ENCODE peak calls at places on chromosomes 11 and 22, in six cellular contexts. One of them, this sample, is unnamed.

GRCh38 chr11:57071829-57072228 is 83.1 kb downstream of the OR5AK2 start:
- DNase-seq in IMR-90: peak; percentile 37
- DNase-seq in A549: peak; percentile 63
- DNase-seq in right lobe of liver: no peak
- DNase-seq in spleen: no peak
- DNase-seq in lower leg skin: peak; percentile 21
- DNase-seq in this sample: no peak

GRCh38 chr22:31846161-31847115 is 92.6 kb downstream of the DEPDC5 start:
- DNase-seq in IMR-90: peak; percentile 96
- DNase-seq in A549: peak; percentile 20
- DNase-seq in right lobe of liver: no peak
- DNase-seq in spleen: no peak
- DNase-seq in lower leg skin: no peak
- DNase-seq in this sample: peak; percentile 33

GRCh38 chr11:122516686-122517085 is 138.8 kb upstream of the UBASH3B start:
- DNase-seq in IMR-90: no peak
- DNase-seq in A549: no peak
- DNase-seq in right lobe of liver: no peak
- DNase-seq in spleen: no peak
- DNase-seq in lower leg skin: no peak
- DNase-seq in this sample: no peak

GRCh38 chr11:4881860-4882500 is at the start of gene OR51T1:
- DNase-seq in IMR-90: peak; percentile 40
- DNase-seq in A549: no peak
- DNase-seq in right lobe of liver: no peak
- DNase-seq in spleen: no peak
- DNase-seq in lower leg skin: no peak
- DNase-seq in this sample: no peak

GRCh38 chr22:18979957-18980356 is 43.9 kb upstream of the PRODH start:
- DNase-seq in IMR-90: no peak
- DNase-seq in A549: no peak
- DNase-seq in right lobe of liver: peak; percentile 82
- DNase-seq in spleen: peak; percentile 8
- DNase-seq in lower leg skin: no peak
- DNase-seq in this sample: no peak

GRCh38 chr11:112652786-112653390 is 308.3 kb upstream of the NCAM1 start:
- DNase-seq in IMR-90: peak; percentile 10
- DNase-seq in A549: no peak
- DNase-seq in right lobe of liver: no peak
- DNase-seq in spleen: no peak
- DNase-seq in lower leg skin: no peak
- DNase-seq in this sample: no peak

GRCh38 chr11:8652140-8652539 is 30.3 kb downstream of the TRIM66 start:
- DNase-seq in IMR-90: peak; percentile 99
- DNase-seq in A549: peak; percentile 55
- DNase-seq in right lobe of liver: no peak
- DNase-seq in spleen: no peak
- DNase-seq in lower leg skin: peak; percentile 35
- DNase-seq in this sample: no peak

GRCh38 chr11:13834463-13834862 is 128.1 kb upstream of the SPON1 start:
- DNase-seq in IMR-90: no peak
- DNase-seq in A549: peak; percentile 4
- DNase-seq in right lobe of liver: no peak
- DNase-seq in spleen: no peak
- DNase-seq in lower leg skin: no peak
- DNase-seq in this sample: no peak

GRCh38 chr11:5362017-5362625 is 10.8 kb downstream of the OR51B6 start:
- DNase-seq in IMR-90: peak; percentile 71
- DNase-seq in A549: no peak
- DNase-seq in right lobe of liver: no peak
- DNase-seq in spleen: no peak
- DNase-seq in lower leg skin: no peak
- DNase-seq in this sample: no peak

GRCh38 chr11:103806130-103806900 is 230.1 kb upstream of the DDI1 start:
- DNase-seq in IMR-90: peak; percentile 93
- DNase-seq in A549: peak; percentile 59
- DNase-seq in right lobe of liver: no peak
- DNase-seq in spleen: no peak
- DNase-seq in lower leg skin: peak; percentile 40
- DNase-seq in this sample: no peak

GRCh38 chr11:43467958-43468357 is 109.2 kb downstream of the TTC17 start:
- DNase-seq in IMR-90: no peak
- DNase-seq in A549: peak; percentile 19
- DNase-seq in right lobe of liver: no peak
- DNase-seq in spleen: no peak
- DNase-seq in lower leg skin: no peak
- DNase-seq in this sample: no peak

GRCh38 chr11:46330154-46330886 is 16.9 kb upstream of the DGKZ start:
- DNase-seq in IMR-90: no peak
- DNase-seq in A549: no peak
- DNase-seq in right lobe of liver: no peak
- DNase-seq in spleen: no peak
- DNase-seq in lower leg skin: no peak
- DNase-seq in this sample: no peak

GRCh38 chr11:64021742-64022067 is 14.0 kb upstream of the FLRT1 start:
- DNase-seq in IMR-90: no peak
- DNase-seq in A549: no peak
- DNase-seq in right lobe of liver: no peak
- DNase-seq in spleen: no peak
- DNase-seq in lower leg skin: no peak
- DNase-seq in this sample: no peak

GRCh38 chr11:73236879-73237278 is 18.8 kb downstream of the P2RY2 start:
- DNase-seq in IMR-90: peak; percentile 18
- DNase-seq in A549: peak; percentile 63
- DNase-seq in right lobe of liver: no peak
- DNase-seq in spleen: peak; percentile 78
- DNase-seq in lower leg skin: no peak
- DNase-seq in this sample: peak; percentile 52

GRCh38 chr22:47127441-47127871 is 365.0 kb downstream of the TBC1D22A start:
- DNase-seq in IMR-90: no peak
- DNase-seq in A549: no peak
- DNase-seq in right lobe of liver: no peak
- DNase-seq in spleen: peak; percentile 42
- DNase-seq in lower leg skin: no peak
- DNase-seq in this sample: no peak

GRCh38 chr11:66012371-66012945 is 650 bp downstream of the CST6 start:
- DNase-seq in IMR-90: no peak
- DNase-seq in A549: no peak
- DNase-seq in right lobe of liver: no peak
- DNase-seq in spleen: no peak
- DNase-seq in lower leg skin: no peak
- DNase-seq in this sample: no peak

GRCh38 chr22:44419429-44419828 is 78.6 kb downstream of the RTL6 start:
- DNase-seq in IMR-90: peak; percentile 40
- DNase-seq in A549: no peak
- DNase-seq in right lobe of liver: no peak
- DNase-seq in spleen: no peak
- DNase-seq in lower leg skin: no peak
- DNase-seq in this sample: no peak

GRCh38 chr22:25183959-25184619 is 15.6 kb upstream of the CRYBB3 start:
- DNase-seq in IMR-90: no peak
- DNase-seq in A549: no peak
- DNase-seq in right lobe of liver: peak; percentile 87
- DNase-seq in spleen: no peak
- DNase-seq in lower leg skin: no peak
- DNase-seq in this sample: no peak

GRCh38 chr11:33893711-33894401 is 2.0 kb upstream of the LMO2 start:
- DNase-seq in IMR-90: no peak
- DNase-seq in A549: no peak
- DNase-seq in right lobe of liver: no peak
- DNase-seq in spleen: peak; percentile 85
- DNase-seq in lower leg skin: no peak
- DNase-seq in this sample: no peak

GRCh38 chr11:114027396-114027795 is 32.1 kb upstream of the ZBTB16 start:
- DNase-seq in IMR-90: no peak
- DNase-seq in A549: no peak
- DNase-seq in right lobe of liver: no peak
- DNase-seq in spleen: no peak
- DNase-seq in lower leg skin: no peak
- DNase-seq in this sample: no peak

GRCh38 chr11:35811783-35812182 is 132.1 kb upstream of the LDLRAD3 start:
- DNase-seq in IMR-90: no peak
- DNase-seq in A549: no peak
- DNase-seq in right lobe of liver: no peak
- DNase-seq in spleen: no peak
- DNase-seq in lower leg skin: no peak
- DNase-seq in this sample: no peak

GRCh38 chr11:504053-504993 is 2.7 kb downstream of the RNH1 start:
- DNase-seq in IMR-90: no peak
- DNase-seq in A549: no peak
- DNase-seq in right lobe of liver: no peak
- DNase-seq in spleen: peak; percentile 89
- DNase-seq in lower leg skin: peak; percentile 64
- DNase-seq in this sample: peak; percentile 66

GRCh38 chr11:78742430-78742829 is 167.8 kb upstream of the NARS2 start:
- DNase-seq in IMR-90: peak; percentile 6
- DNase-seq in A549: no peak
- DNase-seq in right lobe of liver: peak; percentile 88
- DNase-seq in spleen: no peak
- DNase-seq in lower leg skin: peak; percentile 71
- DNase-seq in this sample: no peak

GRCh38 chr11:62881579-62882427 is 1.1 kb downstream of the SLC3A2 start:
- DNase-seq in IMR-90: peak; percentile 97
- DNase-seq in A549: peak; percentile 98
- DNase-seq in right lobe of liver: peak; percentile 82
- DNase-seq in spleen: peak; percentile 96
- DNase-seq in lower leg skin: peak; percentile 99
- DNase-seq in this sample: peak; percentile 78
- TF ChIP-seq POLR2A in IMR-90: peak; percentile 20
- TF ChIP-seq POLR2A in A549: no peak
- TF ChIP-seq POLR2A in right lobe of liver: no peak
- TF ChIP-seq POLR2A in spleen: no peak
- TF ChIP-seq POLR2A in lower leg skin: no peak
- TF ChIP-seq POLR2A in this sample: peak; percentile 55

DNA sequence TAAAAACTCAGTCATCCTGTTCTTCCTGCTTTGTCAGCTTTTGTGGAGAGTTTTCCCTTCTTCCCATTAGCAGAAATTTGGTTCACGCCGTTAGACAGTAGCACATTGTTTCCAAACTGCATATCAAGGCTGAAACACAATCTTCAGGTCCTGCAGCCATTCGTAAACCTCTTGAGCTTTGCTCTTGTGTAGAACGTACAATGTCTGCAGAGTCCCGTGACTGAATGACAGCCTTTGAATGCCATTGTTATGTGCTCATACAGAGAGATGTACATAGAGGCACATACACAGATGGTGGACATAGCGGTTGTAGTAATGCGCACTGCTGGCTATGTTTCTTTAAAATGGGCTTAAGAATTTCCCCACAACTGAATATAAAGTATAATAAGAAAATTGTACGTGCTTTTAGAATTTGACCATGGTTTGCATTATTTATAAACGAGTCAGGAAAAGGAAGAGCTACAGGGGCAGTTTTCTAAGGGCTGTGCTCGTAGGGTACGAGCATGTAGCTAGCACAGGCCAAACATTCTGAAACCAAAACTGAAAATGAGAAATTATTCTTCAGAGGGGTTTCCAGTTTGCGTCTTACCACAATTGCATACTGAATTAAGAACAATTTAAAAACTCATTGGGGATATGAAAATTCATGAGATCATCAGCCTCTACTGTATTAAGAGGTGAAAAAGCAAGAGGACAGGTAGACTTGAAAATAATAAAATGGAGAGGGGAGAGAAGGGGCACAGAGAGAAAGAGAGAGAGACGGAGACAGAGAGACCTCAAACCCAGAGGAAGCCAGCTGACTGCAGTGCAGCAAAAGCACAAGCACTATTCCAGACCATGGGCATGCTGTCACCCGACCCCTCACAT is 310.1 kb downstream of the CADM1 start:
- DNase-seq in IMR-90: no peak
- DNase-seq in A549: no peak
- DNase-seq in right lobe of liver: no peak
- DNase-seq in spleen: no peak
- DNase-seq in lower leg skin: no peak
- DNase-seq in this sample: no peak
- TF ChIP-seq POLR2A in IMR-90: no peak
- TF ChIP-seq POLR2A in A549: no peak
- TF ChIP-seq POLR2A in right lobe of liver: no peak
- TF ChIP-seq POLR2A in spleen: no peak
- TF ChIP-seq POLR2A in lower leg skin: no peak
- TF ChIP-seq POLR2A in this sample: no peak

GRCh38 chr11:126148317-126148716 is 63.1 kb downstream of the RPUSD4 start:
- DNase-seq in IMR-90: no peak
- DNase-seq in A549: no peak
- DNase-seq in right lobe of liver: no peak
- DNase-seq in spleen: peak; percentile 14
- DNase-seq in lower leg skin: no peak
- DNase-seq in this sample: no peak

GRCh38 chr11:126152152-126152551 is 59.3 kb downstream of the RPUSD4 start:
- DNase-seq in IMR-90: no peak
- DNase-seq in A549: no peak
- DNase-seq in right lobe of liver: no peak
- DNase-seq in spleen: no peak
- DNase-seq in lower leg skin: no peak
- DNase-seq in this sample: no peak

GRCh38 chr11:126152586-126152985 is 58.9 kb downstream of the RPUSD4 start:
- DNase-seq in IMR-90: no peak
- DNase-seq in A549: no peak
- DNase-seq in right lobe of liver: no peak
- DNase-seq in spleen: no peak
- DNase-seq in lower leg skin: no peak
- DNase-seq in this sample: no peak

GRCh38 chr11:126149759-126150236 is 61.7 kb downstream of the RPUSD4 start:
- DNase-seq in IMR-90: no peak
- DNase-seq in A549: no peak
- DNase-seq in right lobe of liver: no peak
- DNase-seq in spleen: peak; percentile 71
- DNase-seq in lower leg skin: no peak
- DNase-seq in this sample: no peak

GRCh38 chr11:126150256-126150655 is 61.2 kb downstream of the RPUSD4 start:
- DNase-seq in IMR-90: no peak
- DNase-seq in A549: no peak
- DNase-seq in right lobe of liver: no peak
- DNase-seq in spleen: peak; percentile 64
- DNase-seq in lower leg skin: no peak
- DNase-seq in this sample: no peak
- TF ChIP-seq POLR2A in IMR-90: no peak
- TF ChIP-seq POLR2A in A549: no peak
- TF ChIP-seq POLR2A in right lobe of liver: no peak
- TF ChIP-seq POLR2A in spleen: no peak
- TF ChIP-seq POLR2A in lower leg skin: no peak
- TF ChIP-seq POLR2A in this sample: no peak

GRCh38 chr11:76672431-76673163 is 2.0 kb upstream of the LRRC32 start:
- DNase-seq in IMR-90: no peak
- DNase-seq in A549: no peak
- DNase-seq in right lobe of liver: no peak
- DNase-seq in spleen: peak; percentile 94
- DNase-seq in lower leg skin: no peak
- DNase-seq in this sample: peak; percentile 66

GRCh38 chr11:76671236-76671590 is 666 bp upstream of the LRRC32 start:
- DNase-seq in IMR-90: no peak
- DNase-seq in A549: no peak
- DNase-seq in right lobe of liver: no peak
- DNase-seq in spleen: no peak
- DNase-seq in lower leg skin: no peak
- DNase-seq in this sample: no peak

GRCh38 chr11:76671626-76672309 is 1.2 kb upstream of the LRRC32 start:
- DNase-seq in IMR-90: no peak
- DNase-seq in A549: no peak
- DNase-seq in right lobe of liver: no peak
- DNase-seq in spleen: peak; percentile 64
- DNase-seq in lower leg skin: no peak
- DNase-seq in this sample: no peak

GRCh38 chr11:76669901-76670474 is 559 bp downstream of the LRRC32 start:
- DNase-seq in IMR-90: peak; percentile 88
- DNase-seq in A549: no peak
- DNase-seq in right lobe of liver: no peak
- DNase-seq in spleen: peak; percentile 68
- DNase-seq in lower leg skin: peak; percentile 48
- DNase-seq in this sample: peak; percentile 14

GRCh38 chr11:76670475-76671235 is at the start of gene LRRC32:
- DNase-seq in IMR-90: no peak
- DNase-seq in A549: no peak
- DNase-seq in right lobe of liver: peak; percentile 64
- DNase-seq in spleen: peak; percentile 89
- DNase-seq in lower leg skin: no peak
- DNase-seq in this sample: no peak
- TF ChIP-seq POLR2A in IMR-90: no peak
- TF ChIP-seq POLR2A in A549: no peak
- TF ChIP-seq POLR2A in right lobe of liver: peak; percentile 45
- TF ChIP-seq POLR2A in spleen: no peak
- TF ChIP-seq POLR2A in lower leg skin: no peak
- TF ChIP-seq POLR2A in this sample: no peak

This sample was measured in GM12892.